ENCODE peak calls at places on chromosomes 7 and 10, in eight cellular contexts. One of them, this sample, is unnamed.

GRCh38 chr10:25082276-25083204 is 66.1 kb downstream of the THNSL1 start:
- DNase-seq in NCI-H748 treated with DMSO at 0.1 percent for 48 hours: peak; percentile 22
- DNase-seq in neural progenitor cell: no peak
- DNase-seq in endothelial cell of umbilical vein: no peak
- DNase-seq in left ventricle myocardium inferior: no peak
- DNase-seq in T-cell: no peak
- DNase-seq in A172: no peak
- DNase-seq in central memory CD8-positive, alpha-beta T cell: no peak
- DNase-seq in this sample: no peak

GRCh38 chr10:91162495-91163268 is 57.8 kb upstream of the PCGF5 start:
- DNase-seq in central memory CD8-positive, alpha-beta T cell: peak; percentile 63
- DNase-seq in NCI-H748 treated with DMSO at 0.1 percent for 48 hours: peak; percentile 22
- DNase-seq in T-cell: peak; percentile 80
- DNase-seq in left ventricle myocardium inferior: peak; percentile 81
- DNase-seq in neural progenitor cell: peak; percentile 78
- DNase-seq in A172: peak; percentile 40
- DNase-seq in endothelial cell of umbilical vein: peak; percentile 61
- DNase-seq in this sample: peak; percentile 65

GRCh38 chr10:58807631-58808024 is 295.0 kb downstream of the BICC1 start:
- DNase-seq in NCI-H748 treated with DMSO at 0.1 percent for 48 hours: peak; percentile 79
- DNase-seq in central memory CD8-positive, alpha-beta T cell: no peak
- DNase-seq in A172: no peak
- DNase-seq in neural progenitor cell: no peak
- DNase-seq in endothelial cell of umbilical vein: no peak
- DNase-seq in left ventricle myocardium inferior: no peak
- DNase-seq in T-cell: no peak
- DNase-seq in this sample: no peak

GRCh38 chr7:124652237-124652636 is 113.4 kb downstream of the GPR37 start:
- DNase-seq in neural progenitor cell: no peak
- DNase-seq in left ventricle myocardium inferior: no peak
- DNase-seq in central memory CD8-positive, alpha-beta T cell: no peak
- DNase-seq in T-cell: no peak
- DNase-seq in A172: peak; percentile 60
- DNase-seq in NCI-H748 treated with DMSO at 0.1 percent for 48 hours: no peak
- DNase-seq in endothelial cell of umbilical vein: no peak
- DNase-seq in this sample: no peak

GRCh38 chr10:74039561-74040145 is 41.7 kb downstream of the VCL start:
- DNase-seq in T-cell: no peak
- DNase-seq in A172: no peak
- DNase-seq in endothelial cell of umbilical vein: peak; percentile 34
- DNase-seq in central memory CD8-positive, alpha-beta T cell: no peak
- DNase-seq in NCI-H748 treated with DMSO at 0.1 percent for 48 hours: no peak
- DNase-seq in left ventricle myocardium inferior: no peak
- DNase-seq in neural progenitor cell: no peak
- DNase-seq in this sample: peak; percentile 48

GRCh38 chr7:4973728-4974198 is 14.8 kb upstream of the MMD2 start:
- DNase-seq in A172: peak; percentile 89
- DNase-seq in endothelial cell of umbilical vein: peak; percentile 90
- DNase-seq in central memory CD8-positive, alpha-beta T cell: peak; percentile 97
- DNase-seq in T-cell: peak; percentile 92
- DNase-seq in neural progenitor cell: peak; percentile 96
- DNase-seq in left ventricle myocardium inferior: peak; percentile 88
- DNase-seq in NCI-H748 treated with DMSO at 0.1 percent for 48 hours: peak; percentile 83
- DNase-seq in this sample: peak; percentile 95

GRCh38 chr7:103632005-103632639 is 186.1 kb upstream of the SLC26A5 start:
- DNase-seq in endothelial cell of umbilical vein: no peak
- DNase-seq in left ventricle myocardium inferior: no peak
- DNase-seq in NCI-H748 treated with DMSO at 0.1 percent for 48 hours: no peak
- DNase-seq in neural progenitor cell: no peak
- DNase-seq in T-cell: no peak
- DNase-seq in A172: no peak
- DNase-seq in central memory CD8-positive, alpha-beta T cell: no peak
- DNase-seq in this sample: no peak

GRCh38 chr10:22554481-22555182 is 159.7 kb downstream of the PIP4K2A start:
- DNase-seq in T-cell: no peak
- DNase-seq in A172: no peak
- DNase-seq in endothelial cell of umbilical vein: no peak
- DNase-seq in NCI-H748 treated with DMSO at 0.1 percent for 48 hours: no peak
- DNase-seq in neural progenitor cell: peak; percentile 82
- DNase-seq in left ventricle myocardium inferior: peak; percentile 77
- DNase-seq in central memory CD8-positive, alpha-beta T cell: no peak
- DNase-seq in this sample: no peak

GRCh38 chr7:78151229-78151628 is 352.7 kb downstream of the PHTF2 start:
- DNase-seq in central memory CD8-positive, alpha-beta T cell: no peak
- DNase-seq in A172: peak; percentile 18
- DNase-seq in left ventricle myocardium inferior: no peak
- DNase-seq in endothelial cell of umbilical vein: no peak
- DNase-seq in neural progenitor cell: no peak
- DNase-seq in T-cell: no peak
- DNase-seq in NCI-H748 treated with DMSO at 0.1 percent for 48 hours: no peak
- DNase-seq in this sample: no peak

GRCh38 chr10:90865400-90865799 is 6.4 kb upstream of the RPP30 start:
- DNase-seq in neural progenitor cell: no peak
- DNase-seq in endothelial cell of umbilical vein: peak; percentile 43
- DNase-seq in left ventricle myocardium inferior: no peak
- DNase-seq in NCI-H748 treated with DMSO at 0.1 percent for 48 hours: no peak
- DNase-seq in T-cell: no peak
- DNase-seq in central memory CD8-positive, alpha-beta T cell: no peak
- DNase-seq in A172: no peak
- DNase-seq in this sample: peak; percentile 52

GRCh38 chr7:1230411-1231213 is 2.1 kb upstream of the UNCX start:
- DNase-seq in left ventricle myocardium inferior: no peak
- DNase-seq in central memory CD8-positive, alpha-beta T cell: no peak
- DNase-seq in NCI-H748 treated with DMSO at 0.1 percent for 48 hours: no peak
- DNase-seq in endothelial cell of umbilical vein: no peak
- DNase-seq in neural progenitor cell: peak; percentile 64
- DNase-seq in A172: no peak
- DNase-seq in T-cell: no peak
- DNase-seq in this sample: no peak

GRCh38 chr10:9781681-9782080 is 1236.0 kb upstream of the CELF2 start:
- DNase-seq in endothelial cell of umbilical vein: no peak
- DNase-seq in NCI-H748 treated with DMSO at 0.1 percent for 48 hours: no peak
- DNase-seq in T-cell: no peak
- DNase-seq in central memory CD8-positive, alpha-beta T cell: no peak
- DNase-seq in neural progenitor cell: no peak
- DNase-seq in A172: no peak
- DNase-seq in left ventricle myocardium inferior: no peak
- DNase-seq in this sample: no peak

GRCh38 chr10:77821551-77821950 is 105.0 kb downstream of the DLG5 start:
- DNase-seq in NCI-H748 treated with DMSO at 0.1 percent for 48 hours: no peak
- DNase-seq in central memory CD8-positive, alpha-beta T cell: no peak
- DNase-seq in A172: no peak
- DNase-seq in neural progenitor cell: no peak
- DNase-seq in T-cell: no peak
- DNase-seq in left ventricle myocardium inferior: peak; percentile 53
- DNase-seq in endothelial cell of umbilical vein: no peak
- DNase-seq in this sample: no peak

GRCh38 chr10:112990271-112990670 is 40.2 kb downstream of the TCF7L2 start:
- DNase-seq in left ventricle myocardium inferior: no peak
- DNase-seq in neural progenitor cell: no peak
- DNase-seq in T-cell: no peak
- DNase-seq in NCI-H748 treated with DMSO at 0.1 percent for 48 hours: no peak
- DNase-seq in central memory CD8-positive, alpha-beta T cell: no peak
- DNase-seq in A172: peak; percentile 16
- DNase-seq in endothelial cell of umbilical vein: no peak
- DNase-seq in this sample: no peak

GRCh38 chr7:106128846-106129245 is 16.7 kb upstream of the SYPL1 start:
- DNase-seq in T-cell: no peak
- DNase-seq in NCI-H748 treated with DMSO at 0.1 percent for 48 hours: no peak
- DNase-seq in A172: peak; percentile 20
- DNase-seq in neural progenitor cell: no peak
- DNase-seq in central memory CD8-positive, alpha-beta T cell: no peak
- DNase-seq in left ventricle myocardium inferior: no peak
- DNase-seq in endothelial cell of umbilical vein: no peak
- DNase-seq in this sample: no peak

GRCh38 chr7:100093054-100093453 is 4.3 kb downstream of the COPS6 start:
- DNase-seq in NCI-H748 treated with DMSO at 0.1 percent for 48 hours: no peak
- DNase-seq in left ventricle myocardium inferior: no peak
- DNase-seq in neural progenitor cell: no peak
- DNase-seq in central memory CD8-positive, alpha-beta T cell: no peak
- DNase-seq in A172: no peak
- DNase-seq in endothelial cell of umbilical vein: peak; percentile 44
- DNase-seq in T-cell: no peak
- DNase-seq in this sample: peak; percentile 70

GRCh38 chr7:18829518-18830252 is 287.8 kb downstream of the TWIST1 start:
- DNase-seq in endothelial cell of umbilical vein: no peak
- DNase-seq in central memory CD8-positive, alpha-beta T cell: no peak
- DNase-seq in T-cell: no peak
- DNase-seq in left ventricle myocardium inferior: no peak
- DNase-seq in A172: peak; percentile 36
- DNase-seq in neural progenitor cell: no peak
- DNase-seq in NCI-H748 treated with DMSO at 0.1 percent for 48 hours: no peak
- DNase-seq in this sample: no peak

GRCh38 chr10:4344544-4344994 is 481.4 kb upstream of the AKR1E2 start:
- DNase-seq in endothelial cell of umbilical vein: no peak
- DNase-seq in T-cell: no peak
- DNase-seq in left ventricle myocardium inferior: peak; percentile 42
- DNase-seq in neural progenitor cell: no peak
- DNase-seq in A172: peak; percentile 95
- DNase-seq in NCI-H748 treated with DMSO at 0.1 percent for 48 hours: no peak
- DNase-seq in central memory CD8-positive, alpha-beta T cell: no peak
- DNase-seq in this sample: peak; percentile 61

GRCh38 chr7:48390381-48391327 is 219.4 kb downstream of the ABCA13 start:
- DNase-seq in T-cell: no peak
- DNase-seq in NCI-H748 treated with DMSO at 0.1 percent for 48 hours: peak; percentile 9
- DNase-seq in left ventricle myocardium inferior: no peak
- DNase-seq in A172: no peak
- DNase-seq in neural progenitor cell: no peak
- DNase-seq in central memory CD8-positive, alpha-beta T cell: no peak
- DNase-seq in endothelial cell of umbilical vein: no peak
- DNase-seq in this sample: no peak

GRCh38 chr7:3922175-3922635 is 621.2 kb downstream of the SDK1 start:
- DNase-seq in endothelial cell of umbilical vein: peak; percentile 78
- DNase-seq in T-cell: no peak
- DNase-seq in left ventricle myocardium inferior: peak; percentile 25
- DNase-seq in A172: peak; percentile 98
- DNase-seq in central memory CD8-positive, alpha-beta T cell: no peak
- DNase-seq in NCI-H748 treated with DMSO at 0.1 percent for 48 hours: no peak
- DNase-seq in neural progenitor cell: peak; percentile 43
- DNase-seq in this sample: peak; percentile 93

GRCh38 chr10:74957199-74958084 is 131.0 kb downstream of the KAT6B start:
- DNase-seq in endothelial cell of umbilical vein: no peak
- DNase-seq in T-cell: no peak
- DNase-seq in left ventricle myocardium inferior: no peak
- DNase-seq in central memory CD8-positive, alpha-beta T cell: no peak
- DNase-seq in A172: no peak
- DNase-seq in NCI-H748 treated with DMSO at 0.1 percent for 48 hours: no peak
- DNase-seq in neural progenitor cell: no peak
- DNase-seq in this sample: peak; percentile 3

GRCh38 chr7:85510287-85510686 is 323.4 kb upstream of the SEMA3D start:
- DNase-seq in A172: no peak
- DNase-seq in central memory CD8-positive, alpha-beta T cell: no peak
- DNase-seq in endothelial cell of umbilical vein: no peak
- DNase-seq in neural progenitor cell: no peak
- DNase-seq in NCI-H748 treated with DMSO at 0.1 percent for 48 hours: no peak
- DNase-seq in left ventricle myocardium inferior: no peak
- DNase-seq in T-cell: no peak
- DNase-seq in this sample: no peak

GRCh38 chr7:81260152-81260551 is 341.3 kb upstream of the SEMA3C start:
- DNase-seq in endothelial cell of umbilical vein: no peak
- DNase-seq in A172: no peak
- DNase-seq in T-cell: no peak
- DNase-seq in central memory CD8-positive, alpha-beta T cell: no peak
- DNase-seq in neural progenitor cell: no peak
- DNase-seq in NCI-H748 treated with DMSO at 0.1 percent for 48 hours: no peak
- DNase-seq in left ventricle myocardium inferior: no peak
- DNase-seq in this sample: no peak

GRCh38 chr10:51367120-51367519 is 292.8 kb downstream of the PRKG1 start:
- DNase-seq in A172: no peak
- DNase-seq in neural progenitor cell: no peak
- DNase-seq in T-cell: no peak
- DNase-seq in NCI-H748 treated with DMSO at 0.1 percent for 48 hours: no peak
- DNase-seq in central memory CD8-positive, alpha-beta T cell: no peak
- DNase-seq in left ventricle myocardium inferior: no peak
- DNase-seq in endothelial cell of umbilical vein: no peak
- DNase-seq in this sample: no peak

GRCh38 chr10:96306516-96306915 is 2.3 kb downstream of the DNTT start:
- DNase-seq in endothelial cell of umbilical vein: no peak
- DNase-seq in T-cell: peak; percentile 19
- DNase-seq in left ventricle myocardium inferior: peak; percentile 61
- DNase-seq in NCI-H748 treated with DMSO at 0.1 percent for 48 hours: no peak
- DNase-seq in central memory CD8-positive, alpha-beta T cell: no peak
- DNase-seq in A172: no peak
- DNase-seq in neural progenitor cell: no peak
- DNase-seq in this sample: no peak

GRCh38 chr10:49160110-49160509 is 26.3 kb upstream of the FAM170B start:
- DNase-seq in A172: no peak
- DNase-seq in neural progenitor cell: no peak
- DNase-seq in left ventricle myocardium inferior: no peak
- DNase-seq in central memory CD8-positive, alpha-beta T cell: no peak
- DNase-seq in endothelial cell of umbilical vein: no peak
- DNase-seq in NCI-H748 treated with DMSO at 0.1 percent for 48 hours: no peak
- DNase-seq in T-cell: no peak
- DNase-seq in this sample: no peak

GRCh38 chr7:15686209-15686956 is at the start of gene MEOX2:
- DNase-seq in neural progenitor cell: peak; percentile 69
- DNase-seq in A172: no peak
- DNase-seq in T-cell: no peak
- DNase-seq in left ventricle myocardium inferior: peak; percentile 84
- DNase-seq in NCI-H748 treated with DMSO at 0.1 percent for 48 hours: peak; percentile 96
- DNase-seq in central memory CD8-positive, alpha-beta T cell: no peak
- DNase-seq in endothelial cell of umbilical vein: peak; percentile 87
- DNase-seq in this sample: peak; percentile 98

GRCh38 chr7:132751282-132751647 is 175.0 kb upstream of the PLXNA4 start:
- DNase-seq in left ventricle myocardium inferior: no peak
- DNase-seq in NCI-H748 treated with DMSO at 0.1 percent for 48 hours: no peak
- DNase-seq in neural progenitor cell: peak; percentile 65
- DNase-seq in T-cell: no peak
- DNase-seq in A172: no peak
- DNase-seq in endothelial cell of umbilical vein: no peak
- DNase-seq in central memory CD8-positive, alpha-beta T cell: no peak
- DNase-seq in this sample: no peak

GRCh38 chr7:4742051-4742573 is 33.3 kb upstream of the AP5Z1 start:
- DNase-seq in neural progenitor cell: no peak
- DNase-seq in endothelial cell of umbilical vein: no peak
- DNase-seq in A172: no peak
- DNase-seq in T-cell: no peak
- DNase-seq in central memory CD8-positive, alpha-beta T cell: no peak
- DNase-seq in NCI-H748 treated with DMSO at 0.1 percent for 48 hours: no peak
- DNase-seq in left ventricle myocardium inferior: no peak
- DNase-seq in this sample: no peak

GRCh38 chr7:125390866-125391265 is 461.2 kb upstream of the POT1 start:
- DNase-seq in neural progenitor cell: no peak
- DNase-seq in NCI-H748 treated with DMSO at 0.1 percent for 48 hours: no peak
- DNase-seq in endothelial cell of umbilical vein: no peak
- DNase-seq in central memory CD8-positive, alpha-beta T cell: no peak
- DNase-seq in left ventricle myocardium inferior: no peak
- DNase-seq in T-cell: no peak
- DNase-seq in A172: no peak
- DNase-seq in this sample: peak; percentile 41

GRCh38 chr7:97770845-97771244 is 39.0 kb downstream of the TAC1 start:
- DNase-seq in central memory CD8-positive, alpha-beta T cell: no peak
- DNase-seq in A172: peak; percentile 71
- DNase-seq in T-cell: no peak
- DNase-seq in NCI-H748 treated with DMSO at 0.1 percent for 48 hours: no peak
- DNase-seq in left ventricle myocardium inferior: no peak
- DNase-seq in endothelial cell of umbilical vein: no peak
- DNase-seq in neural progenitor cell: no peak
- DNase-seq in this sample: no peak

GRCh38 chr10:28253174-28253783 is 49.6 kb downstream of the MPP7 start:
- DNase-seq in NCI-H748 treated with DMSO at 0.1 percent for 48 hours: no peak
- DNase-seq in neural progenitor cell: no peak
- DNase-seq in endothelial cell of umbilical vein: no peak
- DNase-seq in A172: no peak
- DNase-seq in left ventricle myocardium inferior: no peak
- DNase-seq in central memory CD8-positive, alpha-beta T cell: no peak
- DNase-seq in T-cell: no peak
- DNase-seq in this sample: no peak

GRCh38 chr7:135175931-135176330 is 5.4 kb upstream of the CYREN start:
- DNase-seq in left ventricle myocardium inferior: no peak
- DNase-seq in neural progenitor cell: no peak
- DNase-seq in central memory CD8-positive, alpha-beta T cell: no peak
- DNase-seq in NCI-H748 treated with DMSO at 0.1 percent for 48 hours: no peak
- DNase-seq in endothelial cell of umbilical vein: no peak
- DNase-seq in T-cell: no peak
- DNase-seq in A172: no peak
- DNase-seq in this sample: no peak

GRCh38 chr10:46031648-46032532 is 1.5 kb upstream of the NCOA4 start:
- DNase-seq in NCI-H748 treated with DMSO at 0.1 percent for 48 hours: no peak
- DNase-seq in T-cell: no peak
- DNase-seq in neural progenitor cell: no peak
- DNase-seq in left ventricle myocardium inferior: no peak
- DNase-seq in central memory CD8-positive, alpha-beta T cell: no peak
- DNase-seq in endothelial cell of umbilical vein: peak; percentile 20
- DNase-seq in A172: no peak
- DNase-seq in this sample: peak; percentile 60